ENCODE peak calls at places on chromosomes 3 and 15, in five cellular contexts. U is glutamatergic neuron, B is WTC11, D is AG09309, F is A673. G is an unnamed sample.

GRCh38 chr3:67715911-67716310 is 61.5 kb upstream of the SUCLG2 start:
- DNase-seq in U (no peak), B (no peak), D (no peak), F (no peak), G (no peak)

GRCh38 chr3:45137656-45138181 is 8.5 kb downstream of the CDCP1 start:
- DNase-seq in U (no peak), B (no peak), D (no peak), F (peak), G (no peak)

GRCh38 chr15:101477851-101478353 is 11.6 kb downstream of the PCSK6 start:
- DNase-seq in U (no peak), B (no peak), D (no peak), F (no peak), G (no peak)

GRCh38 chr3:177948716-177949422 is 587.4 kb upstream of the KCNMB2 start:
- DNase-seq in U (no peak), B (no peak), D (no peak), F (no peak), G (no peak)

GRCh38 chr3:89032331-89033063 is 74.9 kb upstream of the EPHA3 start:
- DNase-seq in U (no peak), B (no peak), D (no peak), F (peak), G (no peak)

GRCh38 chr3:73214846-73215245 is 153.4 kb downstream of the EBLN2 start:
- DNase-seq in U (no peak), B (no peak), D (no peak), F (peak), G (no peak)

GRCh38 chr3:17557749-17558463 is 184.5 kb downstream of the TBC1D5 start:
- DNase-seq in U (no peak), B (no peak), D (no peak), F (no peak), G (no peak)

GRCh38 chr3:159879598-159879997 is 109.0 kb upstream of the IL12A start:
- DNase-seq in U (no peak), B (no peak), D (no peak), F (no peak), G (no peak)

GRCh38 chr3:197426161-197426566 is 127.8 kb upstream of the DLG1 start:
- DNase-seq in U (no peak), B (no peak), D (no peak), F (peak), G (no peak)

GRCh38 chr15:101255615-101256350 is 3.9 kb upstream of the CHSY1 start:
- DNase-seq in U (no peak), B (no peak), D (no peak), F (no peak), G (no peak)

GRCh38 chr3:45631486-45631885 is 36.9 kb downstream of the LIMD1 start:
- DNase-seq in U (no peak), B (no peak), D (no peak), F (no peak), G (no peak)

GRCh38 chr3:154175041-154175440 is 53.9 kb downstream of the ARHGEF26 start:
- DNase-seq in U (no peak), B (no peak), D (no peak), F (no peak), G (no peak)

GRCh38 chr3:152656207-152657001 is 178.5 kb upstream of the P2RY1 start:
- DNase-seq in U (no peak), B (peak), D (no peak), F (peak), G (peak)

GRCh38 chr3:4953119-4953518 is 26.1 kb upstream of the BHLHE40 start:
- DNase-seq in U (no peak), B (no peak), D (no peak), F (no peak), G (no peak)

GRCh38 chr3:127473244-127474024 is 117.1 kb downstream of the TPRA1 start:
- DNase-seq in U (peak), B (peak), D (no peak), F (no peak), G (no peak)

GRCh38 chr3:142857056-142857455 is 31.8 kb downstream of the PCOLCE2 start:
- DNase-seq in U (peak), B (peak), D (no peak), F (peak), G (no peak)

DNA sequence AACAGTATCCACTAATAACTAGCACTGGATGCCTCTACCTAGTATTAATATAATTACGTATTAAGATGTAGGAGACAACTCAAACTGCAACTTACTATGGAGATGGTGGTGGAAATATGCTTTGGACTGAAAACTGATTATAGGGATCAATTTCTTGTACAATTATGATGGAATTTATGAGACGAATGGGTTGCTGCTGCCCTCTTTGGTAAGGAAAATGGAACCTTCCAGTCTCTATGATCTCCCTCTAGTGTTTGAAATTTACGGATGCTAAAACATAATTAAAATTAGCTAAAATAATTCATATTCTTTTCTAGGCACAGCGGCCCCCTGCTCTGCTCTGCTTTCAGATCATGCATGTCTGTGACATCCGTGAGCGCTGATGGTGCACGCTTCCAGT is 132.3 kb downstream of the NR2F2 start:
- DNase-seq in U (no peak), B (no peak), D (no peak), F (no peak), G (no peak)
- TF ChIP-seq CTCF in U (no peak), B (no peak), D (peak), F (peak), G (peak)

DNA sequence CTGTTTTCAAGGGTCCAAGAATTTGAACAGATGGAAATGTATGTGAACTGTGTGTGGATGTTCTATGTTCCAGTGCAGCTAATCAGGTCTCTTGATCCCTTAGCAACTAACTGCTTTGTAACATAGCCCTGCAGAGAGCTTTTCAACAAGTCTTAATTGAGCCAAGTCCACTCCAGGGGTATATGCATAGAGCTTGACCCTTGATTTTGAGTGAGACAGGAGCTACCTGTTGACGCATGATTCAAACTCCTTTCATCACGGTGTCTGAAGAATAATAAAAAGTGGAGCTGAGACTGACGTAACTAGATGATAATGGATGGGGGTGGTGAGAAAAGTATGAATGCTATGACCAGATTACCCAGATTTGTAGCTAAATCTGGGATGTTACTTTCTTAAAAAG is 93.3 kb upstream of the CCDC54 start:
- DNase-seq in U (no peak), B (no peak), D (no peak), F (no peak), G (no peak)
- TF ChIP-seq CTCF in U (no peak), B (no peak), D (no peak), F (no peak), G (no peak)

GRCh38 chr3:28287046-28287445 is 45.6 kb downstream of the CMC1 start:
- DNase-seq in U (no peak), B (no peak), D (no peak), F (no peak), G (no peak)
- TF ChIP-seq CTCF in U (no peak), B (no peak), D (no peak), F (no peak), G (no peak)

GRCh38 chr15:77819841-77820728 is 187.4 kb upstream of the LINGO1 start:
- DNase-seq in U (peak), B (peak), D (no peak), F (peak), G (peak)
- TF ChIP-seq CTCF in U (peak), B (no peak), D (peak), F (no peak), G (peak)

GRCh38 chr3:186516645-186517044 is 27.5 kb downstream of the CRYGS start:
- DNase-seq in U (no peak), B (no peak), D (no peak), F (no peak), G (no peak)

GRCh38 chr3:186515115-186515514 is 29.1 kb downstream of the CRYGS start:
- DNase-seq in U (no peak), B (no peak), D (no peak), F (no peak), G (no peak)

GRCh38 chr3:186512570-186513302 is 31.4 kb downstream of the CRYGS start:
- DNase-seq in U (no peak), B (no peak), D (no peak), F (no peak), G (no peak)

GRCh38 chr3:186511702-186512101 is 32.5 kb downstream of the CRYGS start:
- DNase-seq in U (no peak), B (no peak), D (no peak), F (no peak), G (no peak)

GRCh38 chr3:186514296-186515002 is 29.7 kb downstream of the CRYGS start:
- DNase-seq in U (no peak), B (peak), D (no peak), F (peak), G (no peak)
- TF ChIP-seq CTCF in U (peak), B (peak), D (peak), F (peak), G (peak)

DNA sequence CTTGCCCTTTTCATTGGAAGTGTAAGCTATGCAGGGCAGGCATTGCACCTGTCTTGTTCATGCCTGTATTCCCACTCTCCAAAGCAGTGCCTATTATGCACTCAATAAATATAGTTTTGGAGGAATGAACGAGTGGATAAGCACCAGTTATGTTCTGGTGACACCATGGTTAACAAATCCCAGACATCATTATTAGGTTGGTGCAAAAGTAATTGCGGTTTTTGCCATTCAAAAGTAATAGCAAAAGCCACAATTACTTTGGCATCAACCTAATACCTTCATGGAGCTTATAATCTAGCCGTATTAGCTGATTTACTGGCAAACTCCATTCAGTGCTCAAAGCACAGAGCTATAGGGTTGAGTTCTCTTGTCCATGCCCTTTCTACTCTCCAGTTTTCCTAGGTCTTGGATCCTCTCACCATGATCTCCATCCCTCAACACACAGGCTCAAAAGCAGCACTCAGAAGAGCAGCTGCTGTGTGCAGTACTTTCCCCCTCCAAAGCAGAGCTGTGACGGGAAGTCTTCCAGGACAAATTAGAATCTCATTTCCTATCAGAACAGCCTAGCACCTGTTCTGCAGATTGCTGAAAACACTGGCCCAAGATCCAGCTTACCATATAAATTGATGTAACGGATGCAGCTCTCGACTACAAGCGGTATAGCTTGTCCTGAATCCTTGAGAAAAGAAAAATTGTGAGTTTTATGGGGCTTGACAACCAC is 63.2 kb upstream of the RAD18 start:
- DNase-seq in U (no peak), B (no peak), D (no peak), F (no peak), G (no peak)
- TF ChIP-seq CTCF in U (no peak), B (no peak), D (no peak), F (no peak), G (no peak)

DNA sequence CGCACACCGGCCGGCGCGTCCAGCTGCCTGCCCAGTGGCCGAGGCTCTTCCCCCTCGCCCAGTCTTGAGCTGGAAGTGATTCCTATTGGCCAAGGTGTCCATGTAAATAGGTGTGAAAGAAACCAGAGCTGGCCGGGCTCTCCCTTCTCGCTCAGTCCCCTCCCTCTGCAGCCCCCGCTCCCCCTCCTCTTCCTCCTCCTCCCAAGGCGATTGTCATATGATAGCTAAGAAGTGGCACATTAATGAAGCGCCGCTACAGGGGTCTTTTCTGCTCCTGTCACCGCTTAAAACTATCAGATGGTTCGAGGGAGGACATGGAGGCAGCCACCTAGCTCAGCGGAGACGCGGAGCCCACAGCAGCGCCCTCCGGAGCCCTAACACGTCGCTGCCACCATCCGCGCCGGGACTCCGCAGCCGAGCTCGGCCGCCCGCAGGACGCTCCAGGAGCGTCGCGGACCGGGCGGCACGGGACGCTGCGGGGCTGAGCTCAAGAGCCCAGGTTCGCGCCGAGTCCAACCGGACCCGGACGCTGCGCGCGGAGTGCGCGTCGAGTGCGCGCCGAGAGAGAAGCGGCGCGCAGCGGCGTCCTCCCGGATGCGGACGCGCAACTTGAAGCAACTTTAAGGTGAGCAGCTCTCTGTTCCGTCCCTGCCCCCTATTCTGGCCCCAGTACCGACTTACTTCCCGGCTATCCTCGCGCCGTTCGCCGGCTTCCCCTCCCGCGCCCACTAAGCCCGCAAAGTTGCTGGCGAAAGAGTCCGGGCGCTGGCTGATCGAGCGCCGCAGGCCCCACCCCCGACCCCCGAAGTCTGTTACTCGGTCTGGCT is at the start of gene FOXB1:
- DNase-seq in U (peak), B (peak), D (no peak), F (no peak), G (no peak)
- TF ChIP-seq CTCF in U (no peak), B (no peak), D (no peak), F (peak), G (peak)

GRCh38 chr15:22885105-22885504 is 46.6 kb downstream of the NIPA2 start:
- DNase-seq in U (no peak), B (no peak), D (no peak), F (no peak), G (no peak)

GRCh38 chr15:22881739-22882440 is 43.4 kb downstream of the NIPA2 start:
- DNase-seq in U (no peak), B (no peak), D (no peak), F (no peak), G (no peak)

GRCh38 chr15:22883196-22883595 is 44.7 kb downstream of the NIPA2 start:
- DNase-seq in U (no peak), B (no peak), D (no peak), F (no peak), G (no peak)

GRCh38 chr15:22887157-22887951 is 48.9 kb downstream of the NIPA2 start:
- DNase-seq in U (peak), B (no peak), D (peak), F (no peak), G (no peak)

GRCh38 chr15:22884344-22884743 is 45.9 kb downstream of the NIPA2 start:
- DNase-seq in U (no peak), B (peak), D (no peak), F (no peak), G (no peak)
- TF ChIP-seq CTCF in U (no peak), B (no peak), D (no peak), F (peak), G (peak)

GRCh38 chr3:63352008-63352279 is 73.8 kb downstream of the SYNPR start:
- DNase-seq in U (no peak), B (no peak), D (no peak), F (no peak), G (no peak)

GRCh38 chr3:63354160-63354559 is 76.1 kb downstream of the SYNPR start:
- DNase-seq in U (no peak), B (no peak), D (no peak), F (no peak), G (no peak)

GRCh38 chr3:63353383-63353782 is 75.3 kb downstream of the SYNPR start:
- DNase-seq in U (no peak), B (no peak), D (no peak), F (no peak), G (no peak)

GRCh38 chr3:63349583-63350177 is 71.6 kb downstream of the SYNPR start:
- DNase-seq in U (peak), B (peak), D (no peak), F (peak), G (peak)

DNA sequence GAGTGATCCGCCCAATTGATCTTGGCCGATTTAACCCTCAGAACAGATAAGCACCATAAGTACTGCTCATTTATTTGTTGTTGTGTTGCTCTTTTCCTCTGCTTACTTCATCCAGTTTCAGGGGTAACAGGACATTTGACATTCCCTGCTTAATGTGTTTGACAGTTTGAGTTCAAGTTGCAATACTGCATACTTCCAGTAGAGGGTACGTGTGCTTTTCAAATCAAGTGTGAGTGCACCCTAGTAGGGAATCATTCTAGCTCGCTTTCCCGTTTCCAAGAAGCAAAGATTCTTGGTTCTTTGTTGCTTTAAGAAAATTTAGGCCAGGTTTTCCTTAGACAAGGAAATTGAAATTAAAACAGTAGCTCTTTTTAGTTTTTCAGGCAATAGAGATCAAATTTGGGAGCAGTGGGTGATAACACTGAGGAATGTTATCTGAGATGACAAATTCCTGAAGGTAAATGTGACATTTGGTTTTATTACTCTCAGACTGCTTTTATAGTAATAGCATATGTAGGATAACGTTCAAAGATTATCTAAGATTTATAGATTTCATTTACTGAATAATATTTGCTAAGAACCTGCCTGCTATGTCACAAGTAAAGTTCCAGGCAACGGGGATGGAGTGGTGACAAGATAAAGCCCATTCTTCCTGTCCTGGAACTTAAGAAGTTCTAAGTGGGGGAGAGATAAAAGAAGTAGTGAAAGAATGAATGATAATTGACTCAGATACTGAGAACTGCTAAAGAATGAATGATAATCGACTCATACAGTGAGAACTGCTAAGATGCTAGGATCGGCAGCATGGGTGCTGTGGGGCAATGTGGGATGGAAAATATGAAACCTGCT is 73.3 kb downstream of the SYNPR start:
- DNase-seq in U (no peak), B (no peak), D (peak), F (peak), G (peak)
- TF ChIP-seq CTCF in U (peak), B (peak), D (peak), F (peak), G (peak)